ENCODE peak calls at places on chromosomes 2 and 18, in six cellular contexts. D, M, S, Z, L and G are unnamed samples. For H3K27me3, the result is how much of the 10 kb centered on the place peaks cover.

GRCh38 chr2:174546519-174547506 is 50.8 kb downstream of the WIPF1 start:
- DNase-seq in M (no peak), D (peak), L (no peak), Z (peak), S (no peak), G (peak)

GRCh38 chr2:98867539-98868309 is 68.3 kb downstream of the CRACDL start:
- DNase-seq in M (no peak), Z (no peak), S (no peak), L (no peak), D (peak), G (no peak)

GRCh38 chr2:88196490-88197087 is 26.4 kb downstream of the THNSL2 start:
- DNase-seq in Z (no peak), M (no peak), D (no peak), S (no peak), L (no peak), G (no peak)

GRCh38 chr2:231344851-231345250 is 50.7 kb upstream of the B3GNT7 start:
- DNase-seq in S (no peak), M (no peak), D (no peak), L (no peak), Z (no peak), G (no peak)

GRCh38 chr2:68948695-68949094 is 4.0 kb downstream of the GKN2 start:
- DNase-seq in S (no peak), M (no peak), D (no peak), Z (no peak), L (no peak), G (no peak)

GRCh38 chr2:71926860-71927756 is 220.6 kb downstream of the CYP26B1 start:
- DNase-seq in L (no peak), S (no peak), M (no peak), Z (no peak), D (no peak), G (peak)

GRCh38 chr2:74743778-74744177 is 89.7 kb downstream of the SEMA4F start:
- DNase-seq in S (no peak), Z (no peak), D (no peak), L (no peak), M (no peak), G (no peak)

GRCh38 chr2:208122248-208122647 is 2.1 kb downstream of the CRYGD start:
- DNase-seq in D (no peak), S (no peak), M (no peak), L (no peak), Z (no peak), G (no peak)

GRCh38 chr2:134200024-134200423 is 53.8 kb upstream of the MGAT5 start:
- DNase-seq in Z (no peak), S (no peak), L (no peak), D (no peak), M (no peak), G (no peak)

GRCh38 chr18:69715322-69715721 is 232.4 kb downstream of the CD226 start:
- DNase-seq in M (no peak), L (no peak), Z (no peak), S (no peak), D (no peak), G (no peak)

GRCh38 chr2:11342561-11343343 is 1.7 kb downstream of the ROCK2 start:
- DNase-seq in D (peak), L (no peak), M (no peak), Z (no peak), S (no peak), G (no peak)

GRCh38 chr2:185201063-185201462 is 537.5 kb upstream of the FSIP2 start:
- DNase-seq in D (no peak), L (no peak), S (no peak), Z (no peak), M (no peak), G (no peak)

GRCh38 chr2:16741508-16741907 is 75.9 kb upstream of the CYRIA start:
- DNase-seq in M (no peak), L (no peak), S (no peak), D (no peak), Z (no peak), G (no peak)

GRCh38 chr2:7773362-7773973 is 856.3 kb downstream of the RNF144A start:
- DNase-seq in M (no peak), L (no peak), Z (no peak), S (no peak), D (peak), G (no peak)

GRCh38 chr2:173914055-173914922 is 50.9 kb downstream of the SP3 start:
- DNase-seq in Z (no peak), S (no peak), L (no peak), M (no peak), D (peak), G (no peak)

GRCh38 chr2:127514485-127514884 is 11.8 kb downstream of the IWS1 start:
- DNase-seq in L (no peak), M (no peak), Z (no peak), D (no peak), S (no peak), G (peak)

GRCh38 chr2:232525796-232526195 is at the start of gene CHRND:
- DNase-seq in S (no peak), M (no peak), Z (no peak), L (no peak), D (no peak), G (peak)

GRCh38 chr18:28834889-28835288 is 658.0 kb upstream of the CDH2 start:
- DNase-seq in M (no peak), Z (no peak), L (no peak), S (no peak), D (peak), G (no peak)

GRCh38 chr2:222671259-222672067 is at the start of gene MOGAT1:
- DNase-seq in M (peak), L (no peak), S (no peak), D (no peak), Z (peak), G (peak)

GRCh38 chr2:85542777-85543176 is 3.8 kb downstream of the MAT2A start:
- DNase-seq in Z (no peak), M (no peak), S (no peak), D (no peak), L (no peak), G (no peak)

GRCh38 chr2:85540131-85540587 is 1.2 kb downstream of the MAT2A start:
- DNase-seq in L (no peak), M (no peak), D (no peak), S (no peak), Z (no peak), G (no peak)

GRCh38 chr2:85539361-85540130 is 578 bp downstream of the MAT2A start:
- DNase-seq in L (peak), Z (no peak), M (peak), S (peak), D (peak), G (peak)

GRCh38 chr2:85541753-85542457 is 2.9 kb downstream of the MAT2A start:
- DNase-seq in S (no peak), M (no peak), D (no peak), L (no peak), Z (no peak), G (no peak)

DNA sequence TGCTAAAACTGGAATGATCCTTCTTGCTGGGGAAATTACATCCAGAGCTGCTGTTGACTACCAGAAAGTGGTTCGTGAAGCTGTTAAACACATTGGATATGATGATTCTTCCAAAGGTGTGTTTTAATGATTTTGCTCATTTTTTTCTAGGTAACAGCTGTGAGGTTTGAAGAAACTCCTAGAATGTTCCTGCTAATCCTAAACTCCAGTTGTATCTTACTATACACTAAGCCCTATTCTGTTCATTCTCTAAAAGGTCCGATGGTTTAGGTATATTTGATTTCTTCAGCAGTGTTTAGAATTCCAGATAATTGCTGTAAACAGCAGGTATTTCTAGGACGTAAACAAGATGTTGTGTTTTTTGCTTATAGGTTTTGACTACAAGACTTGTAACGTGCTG is 2.3 kb downstream of the MAT2A start:
- DNase-seq in Z (no peak), S (no peak), L (no peak), M (no peak), D (no peak), G (no peak)
- H3K4me3 ChIP-seq in Z (peak), S (peak), L (peak), M (no peak), D (peak), G (no peak)

DNA sequence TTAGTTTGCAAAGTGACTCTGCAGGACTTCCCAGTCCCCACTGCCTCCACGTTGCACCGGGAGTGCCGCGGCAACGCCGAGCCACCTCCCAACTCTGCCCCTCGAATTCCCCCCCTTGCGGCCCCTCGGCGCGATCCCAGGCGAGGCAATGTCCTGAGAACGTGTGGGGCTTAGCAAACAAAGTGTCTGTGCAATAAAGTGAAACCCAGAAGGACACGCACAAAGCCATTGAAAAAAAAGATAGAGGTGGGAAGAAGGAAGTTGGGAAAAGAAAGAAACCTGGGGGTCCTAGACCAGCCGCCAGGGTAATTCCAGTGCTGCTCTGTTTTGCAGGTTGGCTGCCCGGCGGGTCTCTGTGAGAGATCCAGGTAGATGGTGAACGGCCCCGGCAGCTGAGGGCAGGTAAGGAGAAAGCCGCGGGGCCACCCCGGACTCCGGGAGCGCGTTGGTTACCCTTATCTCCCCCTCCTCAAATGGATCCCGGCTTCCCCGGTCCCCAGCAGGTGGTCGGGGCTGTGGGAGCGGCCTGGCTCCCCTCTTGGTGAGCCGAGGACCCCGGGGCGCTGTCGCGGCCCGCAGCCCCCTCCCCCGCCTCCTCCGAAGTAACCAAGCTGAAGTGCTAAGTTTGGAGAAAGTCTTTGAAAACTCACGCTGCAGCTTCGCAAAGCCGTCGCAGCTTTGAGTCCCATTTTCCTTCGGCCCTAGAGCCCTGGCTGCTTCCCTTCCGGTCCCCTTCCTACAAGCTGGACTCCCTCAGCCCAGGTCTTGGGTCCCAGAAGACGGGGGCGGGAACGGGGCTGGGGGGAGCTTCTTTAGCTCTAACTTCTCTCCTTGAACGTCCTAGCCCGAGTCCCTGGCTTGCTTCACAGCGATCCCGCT is 525 bp downstream of the OTX1 start:
- DNase-seq in M (no peak), L (no peak), D (peak), S (no peak), Z (no peak), G (peak)
- H3K27me3 ChIP-seq in M (under half), L (under half), D (under half), S (half or more), Z (half or more), G (half or more)

GRCh38 chr2:43201497-43201896 is 24.9 kb downstream of the ZFP36L2 start:
- DNase-seq in Z (no peak), S (no peak), D (no peak), L (no peak), M (no peak), G (no peak)
- H3K4me3 ChIP-seq in Z (no peak), S (no peak), D (no peak), L (no peak), M (no peak), G (no peak)

GRCh38 chr2:224059178-224059577 is 20.1 kb upstream of the SERPINE2 start:
- DNase-seq in D (no peak), L (no peak), Z (no peak), S (no peak), M (no peak), G (no peak)

GRCh38 chr2:224060783-224061482 is 21.8 kb upstream of the SERPINE2 start:
- DNase-seq in Z (no peak), S (no peak), L (no peak), M (no peak), D (no peak), G (no peak)

GRCh38 chr2:224056889-224057288 is 17.8 kb upstream of the SERPINE2 start:
- DNase-seq in S (no peak), M (no peak), Z (no peak), L (no peak), D (no peak), G (no peak)

GRCh38 chr2:224058048-224058775 is 19.1 kb upstream of the SERPINE2 start:
- DNase-seq in S (no peak), M (no peak), L (no peak), D (no peak), Z (no peak), G (no peak)

GRCh38 chr2:224055101-224055500 is 16.0 kb upstream of the SERPINE2 start:
- DNase-seq in L (no peak), M (no peak), D (no peak), Z (no peak), S (no peak), G (no peak)
- H3K27me3 ChIP-seq in L (under half), M (under half), D (under half), Z (under half), S (under half), G (under half)